ENCODE peak calls at places on chromosomes 13 and 19, in seven cellular contexts. F is hippocampal formation; K is substantia nigra; N is stimulated activated CD4-positive, alpha-beta T cell treated with anti-CD3 and anti-CD28 coated beads, Interleukin-1b, Interleukin-23, amount 100 ng/mL, for 4 hours; A is BE2C; V is head of caudate nucleus; H is iPS-NIHi11. T is an unnamed sample.
A peak's percentile ranks its signal among the peaks of the same experiment; 100 is the strongest.

GRCh38 chr13:77113496-77113895 is 86.5 kb upstream of the FBXL3 start:
- DNase-seq in V (no peak), H (no peak), N (no peak), A (no peak), K (no peak), F (no peak), T (no peak)

GRCh38 chr13:42735011-42735410 is 46.4 kb upstream of the FAM216B start:
- DNase-seq in N (no peak), A (no peak), K (no peak), V (no peak), H (no peak), F (no peak), T (no peak)

GRCh38 chr13:89486721-89487120 is 1815.5 kb downstream of the SLITRK5 start:
- DNase-seq in F (no peak), A (no peak), H (no peak), V (no peak), N (no peak), K (no peak), T (no peak)

GRCh38 chr19:51015691-51016267 is 3.7 kb downstream of the KLK10 start:
- DNase-seq in F (no peak), N (no peak), V (no peak), A (no peak), H (no peak), K (no peak), T (no peak)

GRCh38 chr19:18879579-18880373 is 16.2 kb downstream of the CERS1 start:
- DNase-seq in A (peak; percentile 75), V (no peak), K (no peak), F (no peak), H (peak; percentile 85), N (no peak), T (no peak)

GRCh38 chr19:6227156-6227940 is 52.4 kb downstream of the MLLT1 start:
- DNase-seq in K (no peak), V (no peak), H (peak; percentile 8), F (no peak), N (no peak), A (peak; percentile 5), T (no peak)

GRCh38 chr13:113639661-113640262 is 18.2 kb downstream of the ATP4B start:
- DNase-seq in F (no peak), A (peak; percentile 11), H (no peak), K (no peak), V (no peak), N (no peak), T (no peak)

GRCh38 chr13:51222510-51223283 is 499 bp downstream of the FAM124A start:
- DNase-seq in F (peak; percentile 65), H (peak; percentile 51), N (no peak), V (no peak), A (peak; percentile 49), K (no peak), T (no peak)

GRCh38 chr13:39297664-39298171 is 259.5 kb downstream of the NHLRC3 start:
- DNase-seq in V (no peak), N (no peak), H (no peak), A (no peak), K (no peak), F (no peak), T (no peak)

GRCh38 chr19:3479177-3479818 is 1.0 kb downstream of the SMIM24 start:
- DNase-seq in N (no peak), A (peak; percentile 63), K (no peak), H (peak; percentile 85), V (no peak), F (no peak), T (no peak)

GRCh38 chr19:835201-835810 is 5.5 kb upstream of the PRTN3 start:
- DNase-seq in V (no peak), F (no peak), K (no peak), H (no peak), N (no peak), A (no peak), T (no peak)

GRCh38 chr13:78298657-78299056 is 304.7 kb downstream of the POU4F1 start:
- DNase-seq in N (no peak), V (no peak), K (no peak), A (no peak), H (no peak), F (no peak), T (no peak)

GRCh38 chr13:97431365-97431764 is 2.6 kb upstream of the RAP2A start:
- DNase-seq in A (no peak), V (no peak), H (no peak), N (no peak), F (no peak), K (no peak), T (no peak)

GRCh38 chr13:113649212-113649611 is 8.8 kb downstream of the ATP4B start:
- DNase-seq in K (no peak), H (no peak), A (peak; percentile 4), V (no peak), F (no peak), N (no peak), T (no peak)

GRCh38 chr19:16285769-16286564 is 38.7 kb upstream of the KLF2 start:
- DNase-seq in V (no peak), A (no peak), N (no peak), H (no peak), F (peak; percentile 31), K (no peak), T (peak; percentile 59)

GRCh38 chr19:38878575-38879399 is 712 bp upstream of the RINL start:
- DNase-seq in F (no peak), K (no peak), A (no peak), H (peak; percentile 18), N (no peak), V (no peak), T (no peak)

T was measured in putamen.